ENCODE peak calls at places on chromosomes 1 and 21, in four cellular contexts. One of them, this sample, is unnamed.

GRCh38 chr1:41900611-41901444 is 17.9 kb downstream of the HIVEP3 start:
- DNase-seq in H1: no peak
- DNase-seq in HepG2: no peak
- DNase-seq in GM12878: no peak
- DNase-seq in this sample: no peak

GRCh38 chr1:21499283-21499945 is 9.8 kb upstream of the ALPL start:
- DNase-seq in H1: no peak
- DNase-seq in HepG2: no peak
- DNase-seq in GM12878: no peak
- DNase-seq in this sample: no peak

GRCh38 chr21:42847051-42847707 is 32.2 kb downstream of the WDR4 start:
- DNase-seq in H1: no peak
- DNase-seq in HepG2: no peak
- DNase-seq in GM12878: no peak
- DNase-seq in this sample: no peak

GRCh38 chr1:218421531-218421930 is 76.4 kb downstream of the TGFB2 start:
- DNase-seq in H1: no peak
- DNase-seq in HepG2: no peak
- DNase-seq in GM12878: no peak
- DNase-seq in this sample: no peak

GRCh38 chr1:93661829-93662474 is 19.7 kb downstream of the BCAR3 start:
- DNase-seq in H1: no peak
- DNase-seq in HepG2: no peak
- DNase-seq in GM12878: no peak
- DNase-seq in this sample: no peak

GRCh38 chr1:154154053-154154452 is 820 bp downstream of the NUP210L start:
- DNase-seq in H1: no peak
- DNase-seq in HepG2: no peak
- DNase-seq in GM12878: no peak
- DNase-seq in this sample: no peak

GRCh38 chr1:115056395-115056798 is 26.8 kb downstream of the TSHB start:
- DNase-seq in H1: no peak
- DNase-seq in HepG2: no peak
- DNase-seq in GM12878: no peak
- DNase-seq in this sample: peak; percentile 67

GRCh38 chr1:98364544-98364943 is 297.0 kb upstream of the SNX7 start:
- DNase-seq in H1: no peak
- DNase-seq in HepG2: no peak
- DNase-seq in GM12878: no peak
- DNase-seq in this sample: no peak

GRCh38 chr1:219076536-219076935 is 97.1 kb upstream of the LYPLAL1 start:
- DNase-seq in H1: no peak
- DNase-seq in HepG2: no peak
- DNase-seq in GM12878: no peak
- DNase-seq in this sample: no peak

GRCh38 chr1:38114231-38114630 is 67.6 kb upstream of the POU3F1 start:
- DNase-seq in H1: no peak
- DNase-seq in HepG2: no peak
- DNase-seq in GM12878: no peak
- DNase-seq in this sample: no peak

GRCh38 chr1:35555601-35556477 is 1.4 kb downstream of the KIAA0319L start:
- DNase-seq in H1: no peak
- DNase-seq in HepG2: peak; percentile 97
- DNase-seq in GM12878: no peak
- DNase-seq in this sample: no peak

GRCh38 chr1:237938553-237938952 is 47.8 kb upstream of the ZP4 start:
- DNase-seq in H1: peak; percentile 80
- DNase-seq in HepG2: no peak
- DNase-seq in GM12878: no peak
- DNase-seq in this sample: peak; percentile 25

DNA sequence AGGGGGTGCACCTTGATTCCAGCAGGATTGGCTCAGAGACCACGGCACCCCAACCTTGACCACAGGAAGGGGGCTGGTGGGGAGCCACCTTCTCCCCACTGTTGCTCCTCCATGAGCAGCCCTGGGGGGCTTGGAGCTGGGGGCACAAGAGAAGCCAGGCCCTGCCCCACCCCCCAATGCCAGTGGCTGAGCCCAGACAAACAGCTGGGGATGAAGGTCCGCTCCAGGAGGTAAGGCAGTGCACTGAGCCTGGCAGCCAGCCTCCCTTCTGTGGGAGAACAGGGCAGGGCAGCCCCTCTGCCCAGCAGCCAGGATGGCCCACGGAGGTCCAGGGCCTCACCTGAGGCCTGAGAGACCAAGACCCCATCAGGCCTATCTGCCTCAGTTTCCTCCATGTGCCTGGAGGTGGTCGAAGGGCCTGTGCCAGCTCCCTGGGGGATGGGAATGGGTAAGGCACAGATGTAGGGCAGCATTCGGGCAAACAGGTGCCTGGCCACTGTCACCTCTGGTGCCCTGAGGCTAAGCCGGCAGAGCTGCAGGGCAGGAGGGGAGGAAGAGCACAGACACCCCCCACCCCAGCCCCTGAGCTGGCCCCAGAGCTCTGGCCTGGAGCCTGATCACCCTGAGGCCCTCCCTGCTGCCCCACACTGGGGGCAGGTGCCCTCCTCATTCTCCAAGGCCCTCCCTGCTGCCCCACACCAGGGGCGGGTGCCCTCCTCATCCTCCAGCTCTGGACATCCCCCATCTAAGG is 7.1 kb downstream of the ITGB2 start:
- DNase-seq in H1: no peak
- DNase-seq in HepG2: no peak
- DNase-seq in GM12878: no peak
- DNase-seq in this sample: no peak
- TF ChIP-seq ZNF274 in H1: no peak
- TF ChIP-seq ZNF274 in HepG2: no peak
- TF ChIP-seq ZNF274 in GM12878: no peak
- TF ChIP-seq ZNF274 in this sample: no peak

DNA sequence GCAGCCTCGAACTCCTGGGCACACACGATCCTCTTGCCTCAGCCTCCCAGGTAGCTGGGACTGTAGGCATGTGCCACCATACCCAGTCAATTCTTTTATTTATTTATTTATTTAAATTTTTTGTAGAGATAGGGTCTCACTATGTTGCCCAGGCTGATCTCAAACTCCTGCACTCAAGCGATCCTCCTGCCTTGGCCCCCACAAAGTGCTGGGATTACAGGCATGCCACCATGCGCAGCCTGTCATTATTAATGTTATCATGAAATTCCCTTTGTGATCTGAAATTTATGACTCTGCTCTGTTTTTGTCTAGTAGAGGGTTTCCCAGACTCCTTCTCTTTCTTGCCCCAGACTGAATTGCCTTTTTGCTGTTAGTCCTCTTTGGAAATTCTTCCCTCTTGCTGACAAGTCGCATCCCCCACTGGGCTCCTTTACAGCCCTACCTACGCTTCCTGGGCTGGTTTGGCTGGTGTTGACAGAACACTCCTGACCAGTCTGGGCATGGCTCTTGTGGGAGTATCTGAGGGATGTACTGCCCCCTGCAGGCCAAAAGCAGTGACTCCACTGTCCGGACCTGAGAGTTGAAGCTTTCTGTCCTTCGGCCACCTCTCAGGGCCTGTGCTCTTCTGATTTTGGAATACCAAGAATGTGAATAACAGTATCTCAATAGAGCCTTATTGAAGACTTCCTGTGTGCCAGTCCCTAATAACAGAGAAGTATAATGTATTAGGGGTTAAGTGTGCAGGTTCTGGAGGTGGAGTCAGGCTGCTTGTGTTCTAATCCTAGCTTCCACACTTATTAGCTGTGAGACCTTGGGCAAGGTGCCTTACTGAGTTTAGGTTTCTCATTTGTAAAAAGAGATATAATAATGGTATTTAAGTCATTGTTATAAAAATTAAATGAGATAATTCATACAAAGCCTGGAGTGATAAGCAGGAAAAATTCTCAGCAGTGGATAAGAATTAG is 28.2 kb downstream of the TCEANC2 start:
- DNase-seq in H1: peak; percentile 88
- DNase-seq in HepG2: peak; percentile 87
- DNase-seq in GM12878: peak; percentile 23
- DNase-seq in this sample: peak; percentile 97
- TF ChIP-seq SUZ12 in H1: no peak
- TF ChIP-seq SUZ12 in HepG2: no peak
- TF ChIP-seq SUZ12 in GM12878: no peak
- TF ChIP-seq SUZ12 in this sample: no peak

GRCh38 chr1:30726254-30726653 is 2.9 kb upstream of the MATN1 start:
- DNase-seq in H1: no peak
- DNase-seq in HepG2: no peak
- DNase-seq in GM12878: no peak
- DNase-seq in this sample: no peak

GRCh38 chr1:30727013-30727684 is 3.8 kb upstream of the MATN1 start:
- DNase-seq in H1: no peak
- DNase-seq in HepG2: no peak
- DNase-seq in GM12878: no peak
- DNase-seq in this sample: no peak

GRCh38 chr1:30728832-30729638 is 5.7 kb upstream of the MATN1 start:
- DNase-seq in H1: no peak
- DNase-seq in HepG2: no peak
- DNase-seq in GM12878: no peak
- DNase-seq in this sample: no peak

GRCh38 chr1:30728340-30728739 is 5.0 kb upstream of the MATN1 start:
- DNase-seq in H1: no peak
- DNase-seq in HepG2: no peak
- DNase-seq in GM12878: no peak
- DNase-seq in this sample: no peak

GRCh38 chr1:30727796-30728195 is 4.4 kb upstream of the MATN1 start:
- DNase-seq in H1: no peak
- DNase-seq in HepG2: no peak
- DNase-seq in GM12878: no peak
- DNase-seq in this sample: peak; percentile 52
- TF ChIP-seq ZNF274 in H1: no peak
- TF ChIP-seq ZNF274 in HepG2: no peak
- TF ChIP-seq ZNF274 in GM12878: no peak
- TF ChIP-seq ZNF274 in this sample: no peak

GRCh38 chr1:30905898-30906620 is 2.5 kb downstream of the SDC3 start:
- DNase-seq in H1: no peak
- DNase-seq in HepG2: no peak
- DNase-seq in GM12878: no peak
- DNase-seq in this sample: no peak

GRCh38 chr1:30907390-30907640 is 1.2 kb downstream of the SDC3 start:
- DNase-seq in H1: no peak
- DNase-seq in HepG2: no peak
- DNase-seq in GM12878: no peak
- DNase-seq in this sample: no peak

GRCh38 chr1:30905403-30905802 is 3.2 kb downstream of the SDC3 start:
- DNase-seq in H1: no peak
- DNase-seq in HepG2: no peak
- DNase-seq in GM12878: no peak
- DNase-seq in this sample: no peak

GRCh38 chr1:30907641-30908445 is 715 bp downstream of the SDC3 start:
- DNase-seq in H1: no peak
- DNase-seq in HepG2: no peak
- DNase-seq in GM12878: no peak
- DNase-seq in this sample: no peak

GRCh38 chr1:30906631-30907389 is 1.7 kb downstream of the SDC3 start:
- DNase-seq in H1: no peak
- DNase-seq in HepG2: no peak
- DNase-seq in GM12878: no peak
- DNase-seq in this sample: no peak
- TF ChIP-seq SUZ12 in H1: no peak
- TF ChIP-seq SUZ12 in HepG2: no peak
- TF ChIP-seq SUZ12 in GM12878: no peak
- TF ChIP-seq SUZ12 in this sample: no peak

GRCh38 chr1:33137800-33138199 is 44.0 kb downstream of the TRIM62 start:
- DNase-seq in H1: peak; percentile 85
- DNase-seq in HepG2: peak; percentile 32
- DNase-seq in GM12878: no peak
- DNase-seq in this sample: no peak
- TF ChIP-seq ZNF274 in H1: no peak
- TF ChIP-seq ZNF274 in HepG2: no peak
- TF ChIP-seq ZNF274 in GM12878: no peak
- TF ChIP-seq ZNF274 in this sample: no peak

This sample was measured in NT2/D1.